ENCODE peak calls at places on chromosome 21, in four cellular contexts. J is HepG2, K is gastrocnemius medialis, P is PC-9. Z is an unnamed sample.

GRCh38 chr21:35617491-35617890 is 442.8 kb downstream of the SETD4 start:
- DNase-seq in J (no peak), K (no peak), P (no peak), Z (no peak)

GRCh38 chr21:28253971-28254370 is 738.7 kb downstream of the LTN1 start:
- DNase-seq in J (no peak), K (no peak), P (no peak), Z (no peak)

GRCh38 chr21:17492415-17493168 is 20.3 kb upstream of the CXADR start:
- DNase-seq in J (peak; percentile 21), K (no peak), P (peak; percentile 35), Z (no peak)

GRCh38 chr21:34517491-34518245 is 5.7 kb upstream of the KCNE1 start:
- DNase-seq in J (peak; percentile 44), K (no peak), P (no peak), Z (no peak)

GRCh38 chr21:36103434-36103833 is 31.4 kb upstream of the CBR3 start:
- DNase-seq in J (no peak), K (no peak), P (peak; percentile 43), Z (no peak)

GRCh38 chr21:26405735-26406361 is 167.2 kb downstream of the CYYR1 start:
- DNase-seq in J (no peak), K (no peak), P (peak; percentile 53), Z (no peak)

GRCh38 chr21:30408782-30409494 is 13.1 kb downstream of the KRTAP13-1 start:
- DNase-seq in J (peak; percentile 14), K (no peak), P (peak; percentile 46), Z (peak; percentile 26)

GRCh38 chr21:37253991-37254390 is 13.1 kb downstream of the VPS26C start:
- DNase-seq in J (no peak), K (no peak), P (no peak), Z (no peak)

GRCh38 chr21:37095821-37096220 is 22.8 kb downstream of the TTC3 start:
- DNase-seq in J (no peak), K (no peak), P (no peak), Z (no peak)

GRCh38 chr21:45323487-45324380 is 36.0 kb upstream of the POFUT2 start:
- DNase-seq in J (no peak), K (no peak), P (no peak), Z (peak; percentile 13)

GRCh38 chr21:45324430-45325205 is 36.9 kb upstream of the POFUT2 start:
- DNase-seq in J (no peak), K (no peak), P (no peak), Z (no peak)

GRCh38 chr21:45322231-45322959 is 34.7 kb upstream of the POFUT2 start:
- DNase-seq in J (no peak), K (no peak), P (no peak), Z (no peak)

GRCh38 chr21:45320991-45321656 is 33.4 kb upstream of the POFUT2 start:
- DNase-seq in J (no peak), K (no peak), P (no peak), Z (no peak)

GRCh38 chr21:45322960-45323461 is 35.3 kb upstream of the POFUT2 start:
- DNase-seq in J (no peak), K (no peak), P (no peak), Z (no peak)
- H3K4me1 ChIP-seq in J (peaks cover 74% of the 10 kb centered on the region), K (peaks cover 25% of the 10 kb centered on the region), P (peaks cover 21% of the 10 kb centered on the region), Z (peaks cover 26% of the 10 kb centered on the region)

DNA sequence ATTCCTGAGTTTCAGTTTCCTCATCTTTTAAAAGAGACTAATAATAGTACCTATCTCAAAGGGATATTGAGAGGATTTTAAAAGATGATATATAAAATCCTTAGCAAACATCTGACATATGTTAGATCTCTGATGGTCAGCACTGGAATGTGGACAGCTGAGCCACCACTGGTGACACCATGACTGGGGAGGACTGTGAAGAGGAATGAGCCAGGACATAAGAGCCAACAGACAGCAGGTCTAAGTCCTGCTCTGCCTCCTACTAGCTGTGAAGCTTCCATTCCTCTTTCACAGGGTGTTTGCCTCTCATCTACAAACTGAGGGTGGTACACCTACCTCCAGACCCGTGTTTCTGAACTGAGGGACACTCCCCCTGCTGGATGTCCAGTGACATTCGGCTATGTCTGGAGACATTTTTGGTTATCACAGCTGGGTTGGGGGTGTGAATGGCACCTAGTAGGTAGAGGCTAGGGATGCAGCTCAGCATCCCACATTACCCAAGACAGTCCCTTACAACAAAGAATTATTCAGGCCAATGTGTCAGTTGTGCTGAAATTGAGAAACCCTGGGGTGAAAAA is 109.1 kb upstream of the OLIG2 start:
- DNase-seq in J (peak; percentile 35), K (no peak), P (no peak), Z (no peak)
- TF ChIP-seq CTCF in J (peak; percentile 48), K (no peak), P (peak; percentile 36), Z (no peak)

GRCh38 chr21:41835711-41836154 is 43.4 kb downstream of the PRDM15 start:
- DNase-seq in J (no peak), K (no peak), P (no peak), Z (no peak)
- H3K4me1 ChIP-seq in J (no peaks in the 10 kb centered on the region), K (no peaks in the 10 kb centered on the region), P (no peaks in the 10 kb centered on the region), Z (no peaks in the 10 kb centered on the region)

GRCh38 chr21:46287541-46287940 is 1.4 kb downstream of the YBEY start:
- DNase-seq in J (no peak), K (no peak), P (no peak), Z (no peak)

GRCh38 chr21:46285761-46286667 is at the start of gene YBEY:
- DNase-seq in J (peak; percentile 82), K (peak; percentile 85), P (peak; percentile 74), Z (peak; percentile 91)

GRCh38 chr21:46284722-46285121 is 689 bp downstream of the MCM3AP start:
- DNase-seq in J (no peak), K (no peak), P (no peak), Z (no peak)

GRCh38 chr21:46285206-46285661 is at the start of gene MCM3AP:
- DNase-seq in J (no peak), K (no peak), P (no peak), Z (no peak)

DNA sequence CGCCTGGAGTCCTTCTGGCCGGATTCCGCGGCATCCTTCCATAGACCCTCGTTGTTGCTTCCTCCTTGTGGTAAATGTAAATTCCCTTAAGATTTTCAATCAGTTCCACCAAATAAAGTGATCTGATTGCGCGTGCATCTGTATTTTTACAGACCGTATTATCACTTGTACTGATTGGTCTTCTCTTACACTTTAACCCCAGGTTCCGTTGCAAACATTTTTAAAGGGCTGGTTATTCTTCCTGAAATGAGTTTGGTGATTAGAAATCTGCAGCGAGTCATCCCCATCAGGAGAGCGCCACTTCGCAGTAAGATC is 483 bp downstream of the YBEY start:
- DNase-seq in J (no peak), K (no peak), P (no peak), Z (no peak)
- TF ChIP-seq CTCF in J (no peak), K (no peak), P (no peak), Z (no peak)

GRCh38 chr21:43370888-43371570 is 55.9 kb downstream of the SIK1 start:
- DNase-seq in J (no peak), K (no peak), P (no peak), Z (no peak)
- H3K4me1 ChIP-seq in J (peaks cover 21% of the 10 kb centered on the region), K (no peaks in the 10 kb centered on the region), P (peaks cover 24% of the 10 kb centered on the region), Z (peaks cover 16% of the 10 kb centered on the region)